ENCODE peak calls at places on chromosomes 11 and 22, in nine cellular contexts. Z, N, R, E, X, D, H, S and C are unnamed samples.

GRCh38 chr11:96329419-96329818 is 13.6 kb downstream of the MAML2 start:
- DNase-seq in Z (no peak), N (no peak), R (no peak), E (no peak), X (no peak), D (no peak), H (no peak), S (no peak), C (no peak)

GRCh38 chr11:33976351-33977199 is 75.0 kb upstream of the CAPRIN1 start:
- DNase-seq in Z (no peak), N (no peak), R (no peak), E (no peak), X (peak), D (peak), H (no peak), S (no peak), C (no peak)

GRCh38 chr11:123061403-123062157 is at the start of gene HSPA8:
- DNase-seq in Z (peak), N (peak), R (peak), E (peak), X (peak), D (peak), H (peak), S (peak), C (peak)

GRCh38 chr11:122524532-122524882 is 131.0 kb upstream of the UBASH3B start:
- DNase-seq in Z (peak), N (no peak), R (no peak), E (no peak), X (no peak), D (peak), H (no peak), S (no peak), C (no peak)

GRCh38 chr11:11845066-11845465 is 3.3 kb downstream of the USP47 start:
- DNase-seq in Z (peak), N (no peak), R (no peak), E (peak), X (no peak), D (no peak), H (no peak), S (no peak), C (no peak)

GRCh38 chr22:24592846-24593809 is at the start of gene LRRC75B:
- DNase-seq in Z (peak), N (no peak), R (no peak), E (peak), X (peak), D (peak), H (peak), S (peak), C (peak)

GRCh38 chr11:119422505-119423416 is at the start of gene THY1:
- DNase-seq in Z (peak), N (no peak), R (no peak), E (no peak), X (peak), D (peak), H (peak), S (peak), C (no peak)

GRCh38 chr11:77789061-77789730 is 31.3 kb downstream of the RSF1 start:
- DNase-seq in Z (peak), N (no peak), R (no peak), E (no peak), X (no peak), D (no peak), H (no peak), S (no peak), C (no peak)

GRCh38 chr11:117866526-117866925 is 9.9 kb downstream of the FXYD6 start:
- DNase-seq in Z (no peak), N (no peak), R (no peak), E (no peak), X (no peak), D (no peak), H (peak), S (peak), C (no peak)

GRCh38 chr11:119318240-119319135 is 1.6 kb upstream of the MCAM start:
- DNase-seq in Z (peak), N (peak), R (no peak), E (no peak), X (peak), D (peak), H (no peak), S (no peak), C (peak)

GRCh38 chr11:88709567-88709966 is 356.2 kb downstream of the GRM5 start:
- DNase-seq in Z (peak), N (no peak), R (no peak), E (peak), X (no peak), D (no peak), H (no peak), S (no peak), C (no peak)

GRCh38 chr11:46529086-46529905 is 64.5 kb downstream of the AMBRA1 start:
- DNase-seq in Z (peak), N (peak), R (peak), E (no peak), X (peak), D (peak), H (peak), S (no peak), C (peak)

GRCh38 chr22:36965716-36966115 is 52.3 kb downstream of the CSF2RB start:
- DNase-seq in Z (no peak), N (no peak), R (no peak), E (no peak), X (no peak), D (no peak), H (no peak), S (no peak), C (no peak)

GRCh38 chr22:49492308-49492707 is 335.4 kb downstream of the BRD1 start:
- DNase-seq in Z (no peak), N (no peak), R (no peak), E (no peak), X (no peak), D (no peak), H (no peak), S (no peak), C (no peak)

GRCh38 chr22:39856588-39856987 is 37.0 kb downstream of the ENTHD1 start:
- DNase-seq in Z (no peak), N (no peak), R (no peak), E (no peak), X (no peak), D (no peak), H (no peak), S (no peak), C (no peak)

GRCh38 chr11:6607190-6607635 is 3.6 kb downstream of the ILK start:
- DNase-seq in Z (no peak), N (no peak), R (no peak), E (no peak), X (no peak), D (no peak), H (no peak), S (no peak), C (no peak)